ENCODE peak calls at places on chromosomes 6 and 20, in seven cellular contexts. S is AG09319, P is lower leg skin, Y is A549, W is esophagus squamous epithelium, J is AG10803, G is ovary. A is an unnamed sample.

GRCh38 chr20:23937303-23938117 is 51.1 kb downstream of the GGTLC1 start:
- DNase-seq in Y (peak), S (no peak), W (no peak), P (no peak), J (peak), G (peak), A (peak)

GRCh38 chr20:63686492-63687321 is 9.7 kb upstream of the TNFRSF6B start:
- DNase-seq in W (no peak), G (peak), J (peak), S (peak), Y (peak), P (peak), A (no peak)

GRCh38 chr6:140960566-140960965 is 1172.2 kb upstream of the GJE1 start:
- DNase-seq in S (no peak), W (no peak), P (no peak), J (no peak), G (no peak), Y (no peak), A (no peak)

GRCh38 chr6:154276810-154277577 is 79.6 kb downstream of the IPCEF1 start:
- DNase-seq in G (no peak), S (peak), J (peak), W (no peak), Y (peak), P (no peak), A (no peak)

GRCh38 chr6:81486234-81486633 is 266.2 kb downstream of the TENT5A start:
- DNase-seq in W (no peak), G (no peak), J (no peak), S (no peak), P (no peak), Y (no peak), A (no peak)

GRCh38 chr6:43636312-43636667 is 650 bp downstream of the MAD2L1BP start:
- DNase-seq in J (peak), S (no peak), G (no peak), Y (no peak), P (no peak), W (no peak), A (no peak)

GRCh38 chr6:139446104-139446715 is 71.8 kb upstream of the CITED2 start:
- DNase-seq in S (no peak), J (no peak), W (no peak), Y (no peak), P (no peak), G (no peak), A (no peak)

GRCh38 chr20:61605283-61605682 is 353.2 kb downstream of the CDH4 start:
- DNase-seq in Y (no peak), P (no peak), G (no peak), J (no peak), S (no peak), W (no peak), A (no peak)

GRCh38 chr20:49483018-49483705 is 694 bp upstream of the KCNB1 start:
- DNase-seq in W (no peak), J (no peak), S (no peak), Y (no peak), G (no peak), P (no peak), A (no peak)

GRCh38 chr6:18386302-18386976 is 711 bp upstream of the RNF144B start:
- DNase-seq in J (peak), P (no peak), W (no peak), Y (no peak), S (no peak), G (no peak), A (no peak)

GRCh38 chr20:51382111-51382985 is 160.2 kb downstream of the NFATC2 start:
- DNase-seq in S (no peak), J (no peak), Y (no peak), W (no peak), G (no peak), P (no peak), A (no peak)

GRCh38 chr6:52994789-52995078 is 350 bp downstream of the GSTA4 start:
- DNase-seq in P (peak), J (peak), W (no peak), Y (no peak), S (no peak), G (peak), A (no peak)

GRCh38 chr20:34526466-34526865 is 10.2 kb downstream of the DYNLRB1 start:
- DNase-seq in W (no peak), Y (no peak), J (no peak), S (no peak), G (no peak), P (peak), A (no peak)

GRCh38 chr6:144063744-144064401 is 31.5 kb downstream of the SF3B5 start:
- DNase-seq in Y (peak), J (peak), P (peak), G (peak), W (peak), S (no peak), A (peak)

GRCh38 chr6:74410630-74411029 is 714.6 kb downstream of the CD109 start:
- DNase-seq in S (peak), P (no peak), Y (no peak), J (peak), W (no peak), G (no peak), A (no peak)

DNA sequence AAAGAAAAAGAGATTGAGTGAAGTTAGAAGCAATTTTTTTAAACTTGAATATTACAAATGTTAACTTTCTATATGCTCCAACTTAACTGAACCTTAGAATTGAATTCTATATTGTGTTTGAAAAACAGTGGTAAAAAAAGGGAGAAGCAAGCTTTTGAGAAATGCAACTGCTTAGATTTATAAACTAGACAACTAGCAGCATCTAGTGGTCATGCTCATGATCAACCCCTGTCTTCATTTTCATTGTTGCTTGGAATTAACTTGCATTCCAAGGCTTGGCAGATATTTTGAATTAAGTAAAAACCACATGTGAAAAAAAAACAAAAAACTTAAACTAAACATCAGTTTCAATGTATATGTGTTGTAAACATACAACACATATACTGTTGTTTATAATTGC is 113.1 kb downstream of the C6orf58 start:
- DNase-seq in Y (peak), S (peak), J (peak), P (no peak), W (no peak), G (no peak), A (no peak)
- TF ChIP-seq CTCF in Y (peak), S (peak), J (peak), P (no peak), W (no peak), G (peak), A (peak)

DNA sequence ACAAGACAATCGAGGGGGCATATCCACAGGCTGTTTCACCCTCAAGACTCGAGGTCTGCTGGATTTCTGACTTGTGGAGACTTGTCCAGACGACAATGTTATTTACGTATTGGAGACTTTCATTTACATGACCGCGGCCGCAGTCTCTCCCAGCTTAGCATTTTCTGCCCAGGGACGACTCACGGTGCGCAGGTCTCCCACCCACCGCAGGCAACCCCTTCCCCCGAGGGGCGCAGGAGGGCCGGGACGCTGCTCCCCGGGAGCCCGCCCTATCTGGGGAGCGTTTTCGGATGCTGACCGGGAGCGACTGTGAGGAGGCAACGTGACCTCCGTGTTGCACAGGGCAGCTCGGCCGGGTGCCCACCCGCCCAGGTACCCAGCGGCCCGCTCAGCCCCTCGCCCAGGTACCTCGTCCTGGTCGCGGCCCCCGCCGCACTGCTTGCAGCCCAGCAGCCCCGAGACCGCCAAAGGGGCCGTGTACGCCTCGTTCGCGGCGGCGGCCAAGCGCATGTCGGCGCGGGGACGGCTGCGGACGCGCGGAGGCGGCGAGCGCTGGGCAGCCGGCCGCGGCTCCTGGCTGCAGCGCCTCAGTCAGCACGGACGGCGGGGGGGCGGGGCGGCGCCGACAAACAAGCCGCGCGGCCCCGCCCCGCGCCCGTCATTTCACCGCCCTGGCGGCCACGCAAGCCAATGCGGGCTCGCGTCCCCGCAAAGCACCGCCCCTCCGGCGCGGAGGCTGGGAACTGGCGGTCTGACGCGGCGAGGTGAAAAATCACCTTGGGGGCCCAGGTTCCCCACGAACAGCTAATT is 85.5 kb downstream of the SESN1 start:
- DNase-seq in Y (peak), G (peak), W (peak), P (peak), J (peak), S (peak), A (peak)
- TF ChIP-seq CTCF in Y (no peak), G (no peak), W (peak), P (no peak), J (no peak), S (no peak), A (peak)

GRCh38 chr6:170578909-170579308 is 5.5 kb downstream of the PDCD2 start:
- DNase-seq in G (no peak), S (no peak), W (no peak), Y (no peak), P (no peak), J (no peak), A (no peak)

GRCh38 chr6:170584954-170585498 is 589 bp upstream of the PDCD2 start:
- DNase-seq in Y (no peak), G (no peak), S (no peak), J (no peak), W (no peak), P (no peak), A (no peak)

GRCh38 chr6:170584181-170584953 is at the start of gene PDCD2:
- DNase-seq in W (peak), P (peak), G (peak), J (peak), Y (peak), S (peak), A (peak)

DNA sequence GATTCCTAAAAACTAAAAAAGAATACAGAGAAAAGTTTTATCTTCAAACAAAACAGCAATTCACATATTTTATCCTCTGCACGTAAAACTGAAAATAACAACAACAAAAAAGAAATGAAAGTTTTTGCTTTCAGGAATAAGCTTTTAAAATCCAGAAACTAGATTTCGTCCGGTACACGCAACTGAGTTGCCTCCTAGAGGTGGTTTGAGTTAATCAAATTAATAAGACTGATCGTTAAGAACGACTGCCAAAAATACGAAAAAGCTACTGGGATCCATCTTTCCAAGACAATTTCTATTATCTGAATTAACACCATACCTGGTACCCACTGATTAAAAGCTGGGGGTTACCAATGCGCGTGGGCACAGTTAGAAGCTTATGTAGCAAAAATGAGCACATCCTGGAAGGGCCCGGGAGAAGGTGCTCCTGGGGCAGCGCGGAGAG is 679 bp downstream of the PDCD2 start:
- DNase-seq in S (no peak), W (no peak), P (no peak), Y (no peak), G (no peak), J (peak), A (no peak)
- TF ChIP-seq CTCF in S (no peak), W (no peak), P (no peak), Y (no peak), G (no peak), J (no peak), A (peak)

DNA sequence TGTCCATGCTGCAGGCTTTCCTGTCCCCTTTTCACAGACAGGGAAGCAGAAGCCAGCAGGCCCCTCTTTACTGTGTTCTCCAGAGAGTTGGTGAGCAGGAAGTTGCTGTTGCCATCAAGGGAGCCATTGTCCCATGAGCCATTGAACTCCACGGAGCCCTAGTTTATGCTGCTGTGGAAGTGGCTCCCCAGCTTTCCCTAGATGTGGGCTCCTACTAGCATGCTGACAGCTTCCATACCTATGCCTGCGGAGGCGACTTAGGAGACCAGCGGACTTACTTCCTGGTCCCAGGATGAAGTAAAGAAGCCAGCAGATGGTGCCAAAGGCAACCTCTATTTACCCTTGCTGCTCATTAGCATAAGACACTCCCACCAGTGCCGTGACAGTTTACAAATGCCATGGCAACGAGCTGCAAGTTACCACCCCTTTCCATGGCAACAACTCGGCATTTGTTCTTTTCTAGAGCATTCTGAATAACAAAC is 30.8 kb upstream of the FKBP1A start:
- DNase-seq in J (peak), G (no peak), Y (peak), W (no peak), S (no peak), P (no peak), A (peak)
- TF ChIP-seq CTCF in J (no peak), G (no peak), Y (peak), W (no peak), S (no peak), P (no peak), A (peak)

DNA sequence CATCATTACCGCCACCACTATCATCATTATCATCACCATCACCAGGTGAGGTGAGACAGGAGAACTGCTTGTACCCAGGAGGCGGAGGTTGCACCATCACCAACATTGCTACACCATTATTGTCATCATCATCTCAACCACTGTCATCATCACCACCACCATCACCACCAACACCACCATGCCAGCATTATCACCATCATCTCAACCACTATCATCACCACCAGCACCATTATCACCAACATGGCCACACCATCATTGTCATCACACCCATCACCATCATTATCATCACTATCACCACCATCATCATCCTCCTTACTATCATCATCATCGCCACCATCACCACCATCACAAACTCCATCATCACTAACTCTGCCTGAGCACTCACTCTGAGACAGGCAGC is 661.8 kb upstream of the DEFB115 start:
- DNase-seq in G (no peak), S (no peak), Y (no peak), W (no peak), J (no peak), P (no peak), A (no peak)
- TF ChIP-seq CTCF in G (no peak), S (no peak), Y (no peak), W (no peak), J (no peak), P (no peak), A (no peak)

DNA sequence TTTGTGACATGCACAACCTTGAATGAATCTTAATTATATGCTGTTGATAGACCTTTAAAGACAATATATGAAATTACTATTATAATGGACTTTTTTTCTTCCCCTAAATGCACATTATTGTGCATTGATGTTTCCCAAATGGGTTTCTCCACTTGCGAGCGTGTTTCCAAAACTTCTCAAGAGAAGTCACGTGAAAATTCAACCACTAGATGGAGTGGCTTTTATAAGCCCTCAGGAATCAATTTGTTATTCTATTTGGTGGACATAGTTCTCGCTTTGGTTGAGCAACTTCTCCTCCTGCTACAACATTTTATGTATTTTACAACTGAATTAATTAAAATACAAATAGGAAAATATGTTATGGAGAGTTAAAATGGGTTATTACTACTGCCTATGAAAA is 9.0 kb downstream of the CNR1 start:
- DNase-seq in W (no peak), J (no peak), P (no peak), G (no peak), Y (no peak), S (no peak), A (no peak)
- TF ChIP-seq CTCF in W (no peak), J (no peak), P (no peak), G (no peak), Y (no peak), S (no peak), A (peak)

DNA sequence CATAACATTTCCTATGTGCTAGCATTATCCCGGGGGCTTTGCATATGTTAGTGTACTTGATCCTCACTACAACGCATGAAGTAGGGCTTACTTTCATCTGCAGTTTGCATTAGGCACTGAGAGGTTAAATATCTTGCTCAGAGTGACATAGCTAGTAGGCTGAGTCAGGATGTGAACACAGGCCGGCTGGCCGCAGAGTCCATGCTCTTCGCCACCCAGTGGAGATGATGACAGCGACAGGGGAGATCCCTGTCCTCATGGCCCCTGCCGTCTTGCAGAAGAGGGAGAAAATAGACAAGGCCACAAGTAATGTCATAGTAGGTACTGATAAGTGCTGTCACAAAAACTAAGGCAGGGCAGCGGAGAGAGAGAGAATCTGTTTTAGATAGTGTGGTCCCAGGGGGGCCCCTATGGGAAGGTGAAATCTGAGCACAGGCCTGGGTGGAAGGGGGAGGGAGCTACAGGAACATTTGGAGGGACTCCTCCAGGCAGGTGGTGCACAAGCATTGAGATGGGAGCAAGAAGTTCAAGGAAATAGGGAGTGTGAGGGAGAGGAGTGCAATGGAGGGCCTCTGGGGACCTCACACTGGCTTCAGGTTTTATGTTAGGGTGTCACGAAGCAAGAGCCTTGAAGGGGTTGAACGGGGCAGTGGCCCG is 46.8 kb downstream of the LYRM4 start:
- DNase-seq in Y (no peak), P (no peak), W (no peak), G (no peak), J (peak), S (no peak), A (no peak)
- TF ChIP-seq CTCF in Y (no peak), P (no peak), W (no peak), G (no peak), J (peak), S (no peak), A (no peak)